ENCODE peak calls at places on chromosomes 3 and 15, in seven cellular contexts. E, Q, T, N, L, M and C are unnamed samples.

GRCh38 chr3:123072152-123072551 is 5.3 kb downstream of the PDIA5 start:
- DNase-seq in E (no peak), Q (no peak), T (no peak), N (no peak), L (no peak), M (no peak), C (no peak)

GRCh38 chr3:48112813-48113212 is 75.4 kb downstream of the CDC25A start:
- DNase-seq in E (no peak), Q (no peak), T (no peak), N (no peak), L (no peak), M (peak; percentile 62), C (peak; percentile 25)

GRCh38 chr15:67105065-67105951 is 39.9 kb downstream of the SMAD3 start:
- DNase-seq in E (peak; percentile 93), Q (peak; percentile 90), T (no peak), N (no peak), L (no peak), M (no peak), C (no peak)

GRCh38 chr3:30625541-30626438 is 19.4 kb downstream of the TGFBR2 start:
- DNase-seq in E (peak; percentile 98), Q (peak; percentile 80), T (no peak), N (no peak), L (no peak), M (no peak), C (no peak)

GRCh38 chr3:98705694-98706093 is 57.4 kb upstream of the ST3GAL6 start:
- DNase-seq in E (no peak), Q (no peak), T (no peak), N (no peak), L (no peak), M (no peak), C (peak; percentile 45)

GRCh38 chr3:116425126-116425525 is 20.2 kb downstream of the LSAMP start:
- DNase-seq in E (peak; percentile 1), Q (no peak), T (no peak), N (no peak), L (no peak), M (no peak), C (no peak)

GRCh38 chr15:89814112-89814742 is 425 bp downstream of the ANPEP start:
- DNase-seq in E (no peak), Q (no peak), T (no peak), N (no peak), L (no peak), M (peak; percentile 57), C (no peak)

GRCh38 chr3:47283596-47284364 is 1.0 kb downstream of the KLHL18 start:
- DNase-seq in E (no peak), Q (no peak), T (peak; percentile 53), N (no peak), L (no peak), M (peak; percentile 47), C (no peak)

GRCh38 chr3:11699083-11699427 is 55.3 kb upstream of the VGLL4 start:
- DNase-seq in E (no peak), Q (no peak), T (no peak), N (no peak), L (no peak), M (no peak), C (no peak)

GRCh38 chr3:143718463-143718862 is 129.8 kb downstream of the SLC9A9 start:
- DNase-seq in E (no peak), Q (no peak), T (no peak), N (no peak), L (no peak), M (no peak), C (no peak)

GRCh38 chr3:188323067-188323842 is 169.3 kb downstream of the LPP start:
- DNase-seq in E (no peak), Q (no peak), T (no peak), N (no peak), L (no peak), M (no peak), C (no peak)

GRCh38 chr3:21260507-21260906 is 490.5 kb downstream of the ZNF385D start:
- DNase-seq in E (no peak), Q (no peak), T (no peak), N (no peak), L (no peak), M (no peak), C (no peak)

GRCh38 chr3:108509263-108509662 is 1.1 kb downstream of the MYH15 start:
- DNase-seq in E (no peak), Q (no peak), T (no peak), N (no peak), L (no peak), M (peak; percentile 52), C (no peak)

GRCh38 chr15:66066005-66066404 is 187.5 kb downstream of the MEGF11 start:
- DNase-seq in E (no peak), Q (no peak), T (no peak), N (no peak), L (no peak), M (no peak), C (no peak)

GRCh38 chr3:187291512-187292132 is at the start of gene MASP1:
- DNase-seq in E (peak; percentile 12), Q (no peak), T (no peak), N (no peak), L (no peak), M (no peak), C (no peak)

GRCh38 chr3:148957586-148957985 is 33.8 kb upstream of the GYG1 start:
- DNase-seq in E (peak; percentile 37), Q (peak; percentile 8), T (peak; percentile 30), N (peak; percentile 49), L (no peak), M (no peak), C (peak; percentile 50)

GRCh38 chr15:63611217-63611616 is 14.0 kb downstream of the FBXL22 start:
- DNase-seq in E (no peak), Q (no peak), T (no peak), N (no peak), L (no peak), M (no peak), C (no peak)

GRCh38 chr15:63610209-63610841 is 13.1 kb downstream of the FBXL22 start:
- DNase-seq in E (peak; percentile 77), Q (peak; percentile 69), T (peak; percentile 78), N (peak; percentile 43), L (peak; percentile 61), M (peak; percentile 79), C (peak; percentile 69)

GRCh38 chr15:63609448-63609847 is 12.3 kb downstream of the FBXL22 start:
- DNase-seq in E (no peak), Q (no peak), T (no peak), N (no peak), L (no peak), M (no peak), C (no peak)

GRCh38 chr15:63608989-63609388 is 11.8 kb downstream of the FBXL22 start:
- DNase-seq in E (no peak), Q (no peak), T (no peak), N (no peak), L (no peak), M (no peak), C (no peak)

DNA sequence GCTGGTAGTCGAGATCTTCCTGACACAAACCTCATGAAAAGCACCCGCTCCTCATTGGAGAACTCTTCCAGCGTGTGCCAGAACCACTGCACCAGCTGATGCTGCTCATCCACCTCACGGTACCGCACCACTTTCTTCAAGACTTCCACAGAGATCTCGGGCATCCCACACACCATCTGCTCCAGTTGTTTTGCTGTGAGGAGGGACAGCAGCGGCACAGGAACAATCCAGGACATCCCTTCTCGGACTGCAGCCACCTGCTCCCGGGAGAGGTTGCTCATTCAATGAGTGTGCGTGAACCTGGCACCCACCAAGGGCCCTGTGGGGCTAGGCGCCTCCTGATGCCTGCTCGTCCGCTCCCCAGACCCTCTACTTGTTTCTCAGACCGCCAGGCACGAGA is 15.1 kb downstream of the FBXL22 start:
- DNase-seq in E (no peak), Q (no peak), T (no peak), N (no peak), L (no peak), M (no peak), C (no peak)
- TF ChIP-seq JUND in E (no peak), Q (no peak), T (no peak), N (no peak), L (no peak), M (no peak), C (no peak)

GRCh38 chr3:128192131-128192530 is 38.9 kb downstream of the EEFSEC start:
- DNase-seq in E (no peak), Q (no peak), T (no peak), N (no peak), L (no peak), M (no peak), C (no peak)

GRCh38 chr3:128188326-128188725 is 35.0 kb downstream of the EEFSEC start:
- DNase-seq in E (peak; percentile 30), Q (no peak), T (no peak), N (no peak), L (no peak), M (no peak), C (no peak)

GRCh38 chr3:128188958-128189357 is 35.7 kb downstream of the EEFSEC start:
- DNase-seq in E (no peak), Q (no peak), T (no peak), N (no peak), L (no peak), M (no peak), C (no peak)

GRCh38 chr3:128193153-128193552 is 39.9 kb downstream of the EEFSEC start:
- DNase-seq in E (no peak), Q (no peak), T (no peak), N (no peak), L (no peak), M (no peak), C (no peak)

DNA sequence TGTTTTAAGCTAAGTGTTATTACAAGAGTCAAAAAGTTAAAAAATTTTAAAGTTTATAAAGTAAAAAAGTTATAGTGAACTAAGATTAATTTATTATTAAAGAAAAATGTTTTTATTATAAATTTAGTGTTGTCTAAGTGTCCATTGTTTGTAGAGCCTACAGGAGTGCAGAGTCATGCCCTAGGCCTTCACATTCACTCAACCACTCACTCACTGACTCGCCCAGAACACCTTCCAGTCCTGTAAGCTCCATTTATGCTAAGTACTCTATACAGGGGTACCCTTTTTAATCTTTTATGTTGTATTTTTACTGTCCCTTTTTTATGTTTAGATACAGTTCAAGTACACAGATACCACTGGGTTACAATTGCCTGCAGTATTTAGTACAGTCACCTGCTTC is 37.2 kb downstream of the EEFSEC start:
- DNase-seq in E (no peak), Q (no peak), T (peak; percentile 15), N (no peak), L (no peak), M (no peak), C (no peak)
- TF ChIP-seq JUND in E (no peak), Q (no peak), T (no peak), N (no peak), L (no peak), M (no peak), C (no peak)

DNA sequence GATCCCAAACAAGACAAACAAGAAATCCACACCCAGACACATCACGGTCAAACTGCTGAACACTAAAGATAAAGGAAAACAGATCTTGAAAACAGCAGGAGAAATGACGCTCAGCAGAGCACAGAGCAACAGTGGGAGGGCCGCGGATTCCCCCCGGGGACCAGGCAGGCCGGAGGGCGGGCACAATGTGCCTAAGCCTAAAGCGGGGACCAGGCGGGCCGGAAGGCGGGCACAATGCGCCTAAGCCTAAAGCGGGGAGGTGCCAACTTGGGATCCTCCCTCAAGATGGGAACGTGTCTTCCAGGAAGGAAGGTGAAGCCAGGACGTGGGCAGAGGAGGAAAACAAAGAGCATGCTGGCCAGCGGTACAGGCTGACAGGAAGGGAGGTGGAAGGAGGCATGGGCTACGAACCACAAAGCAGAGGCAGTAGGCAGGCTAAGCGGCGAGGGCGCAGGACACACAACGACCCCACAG is 31.1 kb downstream of the CYFIP1 start:
- DNase-seq in E (no peak), Q (no peak), T (peak; percentile 73), N (peak; percentile 47), L (no peak), M (peak; percentile 92), C (peak; percentile 69)
- TF ChIP-seq JUND in E (no peak), Q (no peak), T (no peak), N (no peak), L (no peak), M (no peak), C (no peak)

GRCh38 chr15:100159436-100159835 is 182.3 kb downstream of the ADAMTS17 start:
- DNase-seq in E (no peak), Q (no peak), T (no peak), N (no peak), L (no peak), M (no peak), C (no peak)
- TF ChIP-seq JUND in E (no peak), Q (no peak), T (no peak), N (no peak), L (no peak), M (no peak), C (no peak)